ENCODE peak calls at places on chromosomes 7 and 10, in five cellular contexts. Y is fibroblast of the aortic adventitia, S is IMR-90, I is cardiac fibroblast, G is AG10803. V is an unnamed sample.

GRCh38 chr10:28503114-28503513 is 29.8 kb upstream of the WAC start:
- DNase-seq in Y (peak), S (no peak), I (no peak), G (peak), V (no peak)

GRCh38 chr10:50216418-50216817 is 34.9 kb downstream of the ASAH2 start:
- DNase-seq in Y (peak), S (no peak), I (no peak), G (no peak), V (no peak)

GRCh38 chr10:86372785-86373239 is 6.2 kb upstream of the GRID1 start:
- DNase-seq in Y (no peak), S (no peak), I (no peak), G (no peak), V (no peak)

GRCh38 chr10:7855205-7855604 is 36.9 kb downstream of the TAF3 start:
- DNase-seq in Y (no peak), S (no peak), I (no peak), G (no peak), V (no peak)

GRCh38 chr7:5421626-5422323 is 1.9 kb downstream of the TNRC18 start:
- DNase-seq in Y (peak), S (peak), I (peak), G (peak), V (peak)

GRCh38 chr10:86207226-86207625 is 159.4 kb downstream of the GRID1 start:
- DNase-seq in Y (no peak), S (no peak), I (no peak), G (no peak), V (no peak)

GRCh38 chr7:82050792-82051191 is 280.9 kb upstream of the HGF start:
- DNase-seq in Y (peak), S (peak), I (peak), G (peak), V (no peak)

GRCh38 chr7:139699640-139700504 is 77.9 kb downstream of the HIPK2 start:
- DNase-seq in Y (no peak), S (no peak), I (no peak), G (no peak), V (no peak)

GRCh38 chr10:127243490-127244272 is 47.3 kb upstream of the INSYN2A start:
- DNase-seq in Y (peak), S (peak), I (peak), G (peak), V (peak)

GRCh38 chr10:83545901-83546391 is 593.4 kb upstream of the GHITM start:
- DNase-seq in Y (no peak), S (no peak), I (peak), G (no peak), V (no peak)

GRCh38 chr10:14555806-14556205 is 218.9 kb downstream of the FAM107B start:
- DNase-seq in Y (no peak), S (no peak), I (no peak), G (no peak), V (peak)

GRCh38 chr7:29958667-29959358 is 30.8 kb downstream of the SCRN1 start:
- DNase-seq in Y (no peak), S (no peak), I (no peak), G (no peak), V (no peak)

GRCh38 chr10:61612451-61612850 is 50.3 kb upstream of the CABCOCO1 start:
- DNase-seq in Y (no peak), S (no peak), I (no peak), G (no peak), V (no peak)

GRCh38 chr10:19811517-19811916 is 4.7 kb upstream of the PLXDC2 start:
- DNase-seq in Y (peak), S (peak), I (peak), G (peak), V (no peak)

GRCh38 chr7:44539669-44540516 is 1.2 kb downstream of the NPC1L1 start:
- DNase-seq in Y (no peak), S (no peak), I (no peak), G (no peak), V (no peak)

GRCh38 chr10:48638739-48639527 is 34.1 kb upstream of the ARHGAP22 start:
- DNase-seq in Y (peak), S (no peak), I (no peak), G (no peak), V (no peak)
- H3K4me3 ChIP-seq in Y (no peak), S (no peak), I (no peak), G (no peak), V (no peak)

DNA sequence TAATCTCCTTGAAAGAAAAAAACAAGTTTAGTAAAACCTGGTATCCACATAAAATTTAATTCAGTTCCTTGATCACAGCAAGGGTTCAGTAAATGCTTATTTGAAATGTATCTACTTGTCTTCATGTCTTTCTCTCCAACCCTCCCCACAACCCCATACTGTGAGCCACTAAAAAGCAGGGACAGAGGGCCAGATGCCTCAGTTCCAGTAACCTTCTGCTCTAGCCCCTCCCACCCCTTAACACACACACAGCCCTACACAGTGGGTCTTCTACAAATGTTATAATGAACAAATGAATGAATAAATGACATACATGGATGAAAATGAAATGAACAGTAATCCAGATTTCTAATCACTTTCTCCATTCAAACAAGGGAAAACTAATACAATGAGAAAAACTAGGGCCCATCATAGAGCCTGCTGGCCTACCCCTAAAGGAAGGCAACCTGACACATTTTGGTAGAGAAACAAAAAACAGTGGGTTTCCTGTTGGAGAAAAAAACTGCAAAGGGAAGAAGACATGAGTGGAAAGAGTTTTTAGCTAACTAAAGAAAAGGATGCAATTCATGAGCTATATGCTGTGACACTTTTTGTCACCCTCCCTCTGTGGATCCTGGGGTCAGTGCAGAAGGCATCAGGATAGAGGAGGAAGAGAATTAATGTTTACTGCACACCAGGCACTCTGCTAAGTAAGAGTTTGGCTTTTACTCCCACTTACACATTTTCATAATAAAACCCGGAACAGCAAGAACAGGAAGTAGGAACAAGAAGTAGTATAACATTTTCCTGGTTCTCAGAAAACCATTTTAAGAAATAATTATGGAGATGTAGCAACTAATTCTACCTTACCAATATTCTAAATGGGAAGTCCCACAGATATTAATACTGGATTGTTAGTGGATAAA is 38.1 kb downstream of the ELMO1 start:
- DNase-seq in Y (no peak), S (no peak), I (no peak), G (no peak), V (no peak)
- H3K4me3 ChIP-seq in Y (no peak), S (no peak), I (no peak), G (no peak), V (no peak)

GRCh38 chr7:97006951-97007861 is 1.9 kb downstream of the DLX6 start:
- DNase-seq in Y (no peak), S (no peak), I (no peak), G (no peak), V (peak)
- H3K4me3 ChIP-seq in Y (no peak), S (no peak), I (no peak), G (no peak), V (peak)

GRCh38 chr10:102870221-102870620 is 951 bp downstream of the AS3MT start:
- DNase-seq in Y (no peak), S (no peak), I (no peak), G (no peak), V (no peak)
- H3K4me3 ChIP-seq in Y (no peak), S (no peak), I (no peak), G (peak), V (peak)